ENCODE peak calls at places on chromosome 13, in five cellular contexts. J, R, O, I and Y are unnamed samples.

GRCh38 chr13:32887617-32888016 is 128.6 kb upstream of the KL start:
- DNase-seq in J (no peak), R (no peak), O (no peak), I (no peak), Y (no peak)

GRCh38 chr13:30792257-30793000 is 57.1 kb downstream of the ALOX5AP start:
- DNase-seq in J (no peak), R (no peak), O (peak), I (peak), Y (no peak)

GRCh38 chr13:29522044-29522685 is 73.3 kb downstream of the SLC7A1 start:
- DNase-seq in J (no peak), R (no peak), O (peak), I (no peak), Y (no peak)

GRCh38 chr13:106373989-106374572 is 161.4 kb downstream of the EFNB2 start:
- DNase-seq in J (peak), R (peak), O (peak), I (no peak), Y (peak)

GRCh38 chr13:43428545-43429287 is 358.1 kb downstream of the ENOX1 start:
- DNase-seq in J (no peak), R (no peak), O (no peak), I (no peak), Y (no peak)

GRCh38 chr13:62294210-62294609 is 878.6 kb upstream of the PCDH20 start:
- DNase-seq in J (no peak), R (no peak), O (no peak), I (no peak), Y (no peak)

GRCh38 chr13:50846861-50847475 is 3.5 kb upstream of the DLEU7 start:
- DNase-seq in J (no peak), R (no peak), O (no peak), I (no peak), Y (no peak)

GRCh38 chr13:29707876-29708543 is 112.5 kb upstream of the SLC7A1 start:
- DNase-seq in J (peak), R (peak), O (peak), I (peak), Y (peak)

GRCh38 chr13:41231025-41231677 is 32.2 kb downstream of the MTRF1 start:
- DNase-seq in J (no peak), R (no peak), O (no peak), I (no peak), Y (no peak)

GRCh38 chr13:107211073-107211472 is 643.1 kb upstream of the ARGLU1 start:
- DNase-seq in J (peak), R (peak), O (peak), I (peak), Y (peak)

GRCh38 chr13:109309625-109310363 is 476.6 kb downstream of the IRS2 start:
- DNase-seq in J (no peak), R (no peak), O (no peak), I (no peak), Y (no peak)

GRCh38 chr13:68176486-68176885 is 946.4 kb upstream of the PCDH9 start:
- DNase-seq in J (no peak), R (no peak), O (peak), I (no peak), Y (no peak)

GRCh38 chr13:77859450-77859849 is 59.2 kb downstream of the EDNRB start:
- DNase-seq in J (no peak), R (no peak), O (peak), I (no peak), Y (no peak)

GRCh38 chr13:114035583-114036501 is 62.0 kb upstream of the C13orf46 start:
- DNase-seq in J (no peak), R (no peak), O (peak), I (no peak), Y (no peak)

GRCh38 chr13:80889829-80890228 is 548.9 kb upstream of the SPRY2 start:
- DNase-seq in J (no peak), R (no peak), O (no peak), I (no peak), Y (no peak)

GRCh38 chr13:59750860-59751259 is 412.9 kb downstream of the DIAPH3 start:
- DNase-seq in J (no peak), R (no peak), O (peak), I (no peak), Y (no peak)

GRCh38 chr13:106369858-106370257 is 165.6 kb downstream of the EFNB2 start:
- DNase-seq in J (no peak), R (no peak), O (no peak), I (no peak), Y (no peak)

GRCh38 chr13:52845334-52845761 is 3.1 kb downstream of the PCDH8 start:
- DNase-seq in J (no peak), R (no peak), O (no peak), I (no peak), Y (peak)

DNA sequence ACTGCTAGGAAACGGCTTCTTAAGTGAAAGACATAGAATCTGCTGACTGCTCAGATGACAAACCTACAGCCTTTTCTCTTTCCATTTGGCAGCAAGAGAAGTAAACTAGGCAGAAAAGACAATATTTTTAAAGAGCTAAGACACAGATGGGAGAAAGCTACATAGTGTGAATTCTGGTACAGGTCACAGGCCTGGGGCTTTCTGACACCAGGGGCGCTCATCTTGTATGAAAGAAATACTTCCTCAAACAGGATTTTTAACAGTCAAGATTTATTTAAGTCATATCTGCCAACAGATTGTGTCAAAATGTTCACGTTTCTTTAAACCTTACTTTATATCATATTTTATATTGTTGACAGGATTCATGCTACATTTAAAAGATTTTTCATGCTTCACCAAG is 78.4 kb downstream of the MIPEP start:
- DNase-seq in J (peak), R (peak), O (no peak), I (no peak), Y (peak)
- TF ChIP-seq CTCF in J (peak), R (no peak), O (no peak), I (no peak), Y (peak)

DNA sequence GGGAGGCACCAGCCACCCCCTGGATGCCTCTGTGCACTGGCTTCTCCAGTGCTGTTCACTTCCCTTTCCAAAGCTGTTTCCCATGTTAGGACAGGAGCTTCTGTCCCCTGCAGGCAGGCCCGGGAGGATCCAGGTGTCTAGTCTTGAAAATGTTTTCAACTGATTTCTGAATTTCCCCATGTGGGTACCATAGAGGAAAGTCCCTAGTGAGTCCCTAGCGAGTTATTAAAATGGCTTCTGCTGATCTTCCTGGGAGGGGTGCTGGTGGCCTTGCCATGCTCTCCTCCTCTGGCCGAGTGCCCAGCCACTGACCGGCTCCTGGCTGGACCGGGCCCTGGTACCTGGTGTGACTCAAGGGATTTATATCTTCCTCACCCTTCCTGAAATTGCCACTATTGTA is 5.2 kb upstream of the ANKRD10 start:
- DNase-seq in J (peak), R (peak), O (no peak), I (no peak), Y (no peak)
- TF ChIP-seq CTCF in J (no peak), R (no peak), O (no peak), I (no peak), Y (no peak)

DNA sequence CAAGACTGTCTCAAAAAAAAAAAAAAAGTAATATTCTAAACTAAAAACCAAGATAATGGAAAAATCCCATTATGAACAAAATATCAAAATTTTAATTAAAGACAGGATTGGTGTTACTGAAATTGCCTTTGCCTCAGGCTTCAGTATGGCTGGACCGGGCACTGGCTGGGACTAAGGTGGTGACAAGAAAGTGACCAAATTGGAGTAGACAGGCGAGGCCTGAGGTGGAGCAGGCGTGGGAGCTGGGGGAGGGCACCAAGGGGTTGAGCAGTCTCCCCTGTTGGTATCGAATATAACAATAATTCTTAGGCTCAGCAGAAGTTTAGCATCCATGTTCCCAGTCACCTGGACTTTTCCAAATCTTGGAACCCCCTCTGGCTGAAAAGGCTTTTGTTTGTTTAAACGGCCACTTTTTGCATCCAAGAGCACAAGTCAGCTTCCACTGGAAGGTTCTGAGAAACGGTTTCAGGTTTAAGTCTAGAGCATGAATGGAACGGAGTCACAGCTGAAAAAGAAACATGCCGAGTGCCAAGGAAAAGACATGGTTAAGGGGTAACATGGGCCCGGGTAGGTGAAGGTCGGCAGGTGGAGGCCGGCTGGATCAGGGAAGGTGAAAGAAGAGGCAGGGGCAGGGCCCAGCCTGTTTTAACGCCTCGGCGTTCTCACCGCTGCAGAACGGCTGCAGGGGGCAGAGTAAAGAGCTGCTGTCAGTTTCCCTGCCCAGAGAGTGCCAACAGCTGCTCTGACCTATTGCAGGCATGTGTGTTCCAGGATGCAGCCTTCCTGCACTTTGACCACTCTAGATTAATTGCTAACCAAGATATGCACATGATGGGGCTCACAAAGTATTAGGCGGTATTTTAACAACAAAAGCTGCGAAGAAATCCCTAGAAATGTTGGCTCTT is 104.4 kb downstream of the TM9SF2 start:
- DNase-seq in J (peak), R (peak), O (no peak), I (peak), Y (peak)
- TF ChIP-seq CTCF in J (no peak), R (peak), O (no peak), I (no peak), Y (peak)

GRCh38 chr13:112931028-112931934 is 37.7 kb upstream of the MCF2L start:
- DNase-seq in J (no peak), R (no peak), O (peak), I (no peak), Y (no peak)
- TF ChIP-seq CTCF in J (no peak), R (no peak), O (peak), I (peak), Y (no peak)

GRCh38 chr13:99058527-99059495 is 80.9 kb upstream of the DOCK9 start:
- DNase-seq in J (no peak), R (no peak), O (no peak), I (no peak), Y (no peak)

GRCh38 chr13:99057310-99057975 is 79.6 kb upstream of the DOCK9 start:
- DNase-seq in J (no peak), R (no peak), O (peak), I (no peak), Y (no peak)

GRCh38 chr13:99055286-99056073 is 77.6 kb upstream of the DOCK9 start:
- DNase-seq in J (no peak), R (no peak), O (peak), I (no peak), Y (no peak)

GRCh38 chr13:99053636-99054233 is 75.9 kb upstream of the DOCK9 start:
- DNase-seq in J (no peak), R (no peak), O (no peak), I (no peak), Y (no peak)

DNA sequence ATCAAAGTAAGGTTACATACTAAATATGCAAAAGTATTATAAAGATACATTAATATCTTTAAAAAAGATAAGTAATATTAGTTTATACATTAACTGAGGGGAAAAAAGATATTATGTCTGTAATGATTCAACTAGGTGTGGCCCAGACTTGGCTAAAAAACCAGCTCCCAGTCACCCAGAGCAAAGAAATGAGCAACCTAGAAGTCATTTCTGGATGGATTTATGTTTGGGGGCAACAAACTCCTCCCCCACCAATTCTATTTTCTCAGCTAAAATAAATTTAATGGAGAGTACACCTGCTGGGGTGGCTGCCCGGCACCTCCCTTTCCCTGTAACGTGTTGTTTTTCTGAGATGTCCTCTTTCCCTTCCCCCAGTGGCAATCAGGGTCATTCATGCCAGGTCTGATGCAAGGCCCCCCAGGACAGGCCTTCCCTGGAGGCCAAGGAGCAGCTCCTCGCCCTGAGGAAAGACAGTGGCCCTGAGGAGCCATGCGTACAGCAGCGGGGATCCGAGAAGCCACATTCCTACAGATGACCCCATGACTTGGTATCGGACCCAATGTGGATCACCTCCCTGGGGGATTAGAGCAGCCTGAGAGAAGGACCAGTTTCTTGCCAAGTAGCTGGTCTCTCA is 78.6 kb upstream of the DOCK9 start:
- DNase-seq in J (no peak), R (no peak), O (peak), I (no peak), Y (no peak)
- TF ChIP-seq CTCF in J (no peak), R (no peak), O (no peak), I (no peak), Y (no peak)

GRCh38 chr13:69935043-69935442 is 172.6 kb upstream of the ATXN8OS start:
- DNase-seq in J (no peak), R (no peak), O (no peak), I (no peak), Y (no peak)
- TF ChIP-seq CTCF in J (no peak), R (no peak), O (no peak), I (no peak), Y (peak)